ENCODE peak calls at places on chromosomes 4 and X, in eight cellular contexts. One of them, this sample, is unnamed.

GRCh38 chr4:156686120-156686519 is 285.5 kb downstream of the PDGFC start:
- DNase-seq in colonic mucosa: no peak
- DNase-seq in left lung: no peak
- DNase-seq in central memory CD4-positive, alpha-beta T cell: no peak
- DNase-seq in lower leg skin: no peak
- DNase-seq in NCI-H69: peak
- DNase-seq in epithelial cell of prostate: peak
- DNase-seq in naive thymus-derived CD4-positive, alpha-beta T cell: no peak
- DNase-seq in this sample: no peak

GRCh38 chr4:41288254-41288653 is 31.5 kb downstream of the UCHL1 start:
- DNase-seq in central memory CD4-positive, alpha-beta T cell: no peak
- DNase-seq in naive thymus-derived CD4-positive, alpha-beta T cell: no peak
- DNase-seq in left lung: no peak
- DNase-seq in epithelial cell of prostate: no peak
- DNase-seq in colonic mucosa: no peak
- DNase-seq in lower leg skin: no peak
- DNase-seq in NCI-H69: no peak
- DNase-seq in this sample: no peak

GRCh38 chrX:39922497-39922896 is 175.3 kb downstream of the BCOR start:
- DNase-seq in naive thymus-derived CD4-positive, alpha-beta T cell: no peak
- DNase-seq in colonic mucosa: no peak
- DNase-seq in NCI-H69: no peak
- DNase-seq in central memory CD4-positive, alpha-beta T cell: no peak
- DNase-seq in lower leg skin: no peak
- DNase-seq in left lung: no peak
- DNase-seq in epithelial cell of prostate: no peak
- DNase-seq in this sample: no peak

GRCh38 chrX:9340619-9341304 is 124.1 kb upstream of the TBL1X start:
- DNase-seq in central memory CD4-positive, alpha-beta T cell: peak
- DNase-seq in NCI-H69: peak
- DNase-seq in left lung: no peak
- DNase-seq in lower leg skin: peak
- DNase-seq in naive thymus-derived CD4-positive, alpha-beta T cell: peak
- DNase-seq in colonic mucosa: peak
- DNase-seq in epithelial cell of prostate: no peak
- DNase-seq in this sample: peak

GRCh38 chrX:150977411-150978162 is 5.5 kb upstream of the HMGB3 start:
- DNase-seq in naive thymus-derived CD4-positive, alpha-beta T cell: no peak
- DNase-seq in epithelial cell of prostate: no peak
- DNase-seq in central memory CD4-positive, alpha-beta T cell: no peak
- DNase-seq in lower leg skin: no peak
- DNase-seq in left lung: no peak
- DNase-seq in NCI-H69: no peak
- DNase-seq in colonic mucosa: no peak
- DNase-seq in this sample: no peak

GRCh38 chrX:67342138-67342537 is 201.7 kb upstream of the AR start:
- DNase-seq in left lung: no peak
- DNase-seq in naive thymus-derived CD4-positive, alpha-beta T cell: no peak
- DNase-seq in colonic mucosa: no peak
- DNase-seq in epithelial cell of prostate: no peak
- DNase-seq in lower leg skin: no peak
- DNase-seq in NCI-H69: no peak
- DNase-seq in central memory CD4-positive, alpha-beta T cell: no peak
- DNase-seq in this sample: no peak

GRCh38 chrX:30957753-30958152 is 68.7 kb upstream of the TAB3 start:
- DNase-seq in naive thymus-derived CD4-positive, alpha-beta T cell: no peak
- DNase-seq in central memory CD4-positive, alpha-beta T cell: no peak
- DNase-seq in NCI-H69: no peak
- DNase-seq in left lung: no peak
- DNase-seq in colonic mucosa: no peak
- DNase-seq in epithelial cell of prostate: peak
- DNase-seq in lower leg skin: peak
- DNase-seq in this sample: peak

GRCh38 chrX:69321006-69321655 is 155.9 kb upstream of the PJA1 start:
- DNase-seq in colonic mucosa: no peak
- DNase-seq in central memory CD4-positive, alpha-beta T cell: no peak
- DNase-seq in lower leg skin: no peak
- DNase-seq in left lung: no peak
- DNase-seq in naive thymus-derived CD4-positive, alpha-beta T cell: no peak
- DNase-seq in epithelial cell of prostate: no peak
- DNase-seq in NCI-H69: no peak
- DNase-seq in this sample: no peak

GRCh38 chr4:39697740-39698423 is at the start of gene UBE2K:
- DNase-seq in lower leg skin: peak
- DNase-seq in NCI-H69: peak
- DNase-seq in central memory CD4-positive, alpha-beta T cell: peak
- DNase-seq in naive thymus-derived CD4-positive, alpha-beta T cell: peak
- DNase-seq in left lung: peak
- DNase-seq in epithelial cell of prostate: no peak
- DNase-seq in colonic mucosa: peak
- DNase-seq in this sample: peak

GRCh38 chrX:22310779-22311178 is 38.1 kb downstream of the CBLL2 start:
- DNase-seq in epithelial cell of prostate: no peak
- DNase-seq in lower leg skin: no peak
- DNase-seq in naive thymus-derived CD4-positive, alpha-beta T cell: no peak
- DNase-seq in colonic mucosa: no peak
- DNase-seq in left lung: no peak
- DNase-seq in NCI-H69: no peak
- DNase-seq in central memory CD4-positive, alpha-beta T cell: no peak
- DNase-seq in this sample: no peak